ENCODE peak calls at places on chromosomes 3 and 15, in four cellular contexts. P is esophagus squamous epithelium, N is BJ, M is fibroblast of pulmonary artery. B is an unnamed sample.

GRCh38 chr3:6825527-6825926 is 35.4 kb upstream of the GRM7 start:
- DNase-seq in P (no peak), N (no peak), M (no peak), B (no peak)

GRCh38 chr3:184941408-184941807 is 129.4 kb downstream of the VPS8 start:
- DNase-seq in P (no peak), N (no peak), M (no peak), B (no peak)

GRCh38 chr3:11605398-11605797 is 38.3 kb downstream of the VGLL4 start:
- DNase-seq in P (no peak), N (no peak), M (no peak), B (no peak)

GRCh38 chr3:40719660-40720287 is 195.0 kb downstream of the ZNF621 start:
- DNase-seq in P (no peak), N (no peak), M (peak), B (no peak)

GRCh38 chr3:1677576-1678164 is 421.0 kb upstream of the CNTN4 start:
- DNase-seq in P (no peak), N (no peak), M (no peak), B (no peak)

GRCh38 chr3:101903426-101903825 is 54.1 kb downstream of the NFKBIZ start:
- DNase-seq in P (no peak), N (peak), M (peak), B (no peak)

GRCh38 chr15:85581495-85581894 is 201.1 kb downstream of the AKAP13 start:
- DNase-seq in P (no peak), N (no peak), M (peak), B (no peak)

GRCh38 chr15:91469627-91470567 is 369.8 kb downstream of the SV2B start:
- DNase-seq in P (no peak), N (no peak), M (no peak), B (no peak)

GRCh38 chr3:53193466-53194217 is 32.6 kb downstream of the PRKCD start:
- DNase-seq in P (no peak), N (no peak), M (no peak), B (no peak)

GRCh38 chr3:48845170-48845569 is 2.5 kb downstream of the PRKAR2A start:
- DNase-seq in P (no peak), N (no peak), M (no peak), B (no peak)

GRCh38 chr3:135800071-135800549 is 165.4 kb upstream of the PPP2R3A start:
- DNase-seq in P (no peak), N (no peak), M (no peak), B (no peak)

GRCh38 chr3:159674583-159674982 is 314.1 kb upstream of the IL12A start:
- DNase-seq in P (no peak), N (no peak), M (no peak), B (no peak)

GRCh38 chr3:17258823-17259436 is 374.2 kb downstream of the PLCL2 start:
- DNase-seq in P (no peak), N (no peak), M (peak), B (no peak)

GRCh38 chr3:19147905-19148767 is at the start of gene KCNH8:
- DNase-seq in P (no peak), N (no peak), M (no peak), B (no peak)

GRCh38 chr3:169286214-169286613 is 377.3 kb downstream of the MECOM start:
- DNase-seq in P (no peak), N (no peak), M (peak), B (no peak)

GRCh38 chr3:8529197-8529637 is 27.6 kb downstream of the LMCD1 start:
- DNase-seq in P (no peak), N (no peak), M (peak), B (no peak)

GRCh38 chr3:173529062-173529711 is 131.6 kb downstream of the NLGN1 start:
- DNase-seq in P (no peak), N (no peak), M (peak), B (no peak)

GRCh38 chr3:44983413-44984040 is 7.5 kb downstream of the EXOSC7 start:
- DNase-seq in P (no peak), N (no peak), M (no peak), B (no peak)

GRCh38 chr3:173275740-173276139 is 121.8 kb upstream of the NLGN1 start:
- DNase-seq in P (no peak), N (no peak), M (no peak), B (no peak)

GRCh38 chr3:169966951-169967915 is 626 bp downstream of the SEC62 start:
- DNase-seq in P (no peak), N (no peak), M (peak), B (no peak)

GRCh38 chr15:88638626-88639372 is at the start of gene ISG20:
- DNase-seq in P (peak), N (peak), M (peak), B (no peak)

GRCh38 chr3:190239325-190239724 is 82.9 kb downstream of the CLDN1 start:
- DNase-seq in P (no peak), N (no peak), M (no peak), B (no peak)

GRCh38 chr15:82585072-82585471 is 44.8 kb upstream of the RPS17 start:
- DNase-seq in P (no peak), N (peak), M (peak), B (no peak)

GRCh38 chr3:13053915-13054704 is 19.1 kb downstream of the IQSEC1 start:
- DNase-seq in P (no peak), N (no peak), M (no peak), B (no peak)

GRCh38 chr3:156187146-156187769 is 66.9 kb downstream of the KCNAB1 start:
- DNase-seq in P (no peak), N (no peak), M (peak), B (no peak)

B was measured in cortex of kidney.